ENCODE peak calls at places on chromosome 2, in nine cellular contexts. X, F, B, V, U, G, S, N and A are unnamed samples.

GRCh38 chr2:40430741-40431599 is 20.9 kb downstream of the SLC8A1 start:
- DNase-seq in X (no peak), F (no peak), B (no peak), V (no peak), U (no peak), G (no peak), S (no peak), N (no peak), A (no peak)

GRCh38 chr2:232941912-232942595 is 71.0 kb downstream of the NGEF start:
- DNase-seq in X (no peak), F (no peak), B (no peak), V (no peak), U (no peak), G (no peak), S (no peak), N (no peak), A (no peak)

GRCh38 chr2:118094503-118094902 is 6.2 kb downstream of the INSIG2 start:
- DNase-seq in X (no peak), F (no peak), B (no peak), V (no peak), U (no peak), G (no peak), S (no peak), N (no peak), A (no peak)

GRCh38 chr2:215702116-215702905 is 266.4 kb upstream of the FN1 start:
- DNase-seq in X (no peak), F (no peak), B (no peak), V (no peak), U (no peak), G (no peak), S (no peak), N (no peak), A (no peak)

GRCh38 chr2:232447638-232448472 is 8.1 kb upstream of the ALPI start:
- DNase-seq in X (peak; percentile 88), F (no peak), B (no peak), V (no peak), U (no peak), G (no peak), S (no peak), N (no peak), A (peak; percentile 12)

GRCh38 chr2:72325592-72326422 is 178.1 kb upstream of the CYP26B1 start:
- DNase-seq in X (peak; percentile 77), F (peak; percentile 33), B (no peak), V (no peak), U (peak; percentile 7), G (no peak), S (peak; percentile 7), N (no peak), A (no peak)

GRCh38 chr2:235504459-235505200 is 10.8 kb downstream of the AGAP1 start:
- DNase-seq in X (no peak), F (peak; percentile 35), B (no peak), V (no peak), U (no peak), G (no peak), S (no peak), N (no peak), A (no peak)

GRCh38 chr2:71640459-71640858 is 187.1 kb downstream of the DYSF start:
- DNase-seq in X (no peak), F (no peak), B (no peak), V (no peak), U (no peak), G (no peak), S (no peak), N (no peak), A (no peak)

GRCh38 chr2:193240752-193241151 is 1046.0 kb upstream of the TMEFF2 start:
- DNase-seq in X (no peak), F (peak; percentile 53), B (no peak), V (no peak), U (no peak), G (no peak), S (no peak), N (no peak), A (no peak)

GRCh38 chr2:191401287-191401686 is 156.1 kb downstream of the MYO1B start:
- DNase-seq in X (no peak), F (peak; percentile 75), B (no peak), V (no peak), U (no peak), G (no peak), S (no peak), N (no peak), A (no peak)

GRCh38 chr2:215797676-215798075 is 215.7 kb downstream of the MREG start:
- DNase-seq in X (no peak), F (no peak), B (no peak), V (no peak), U (no peak), G (no peak), S (no peak), N (no peak), A (no peak)

GRCh38 chr2:28681216-28681981 is 70.2 kb upstream of the PPP1CB start:
- DNase-seq in X (peak; percentile 57), F (no peak), B (no peak), V (no peak), U (no peak), G (no peak), S (peak; percentile 35), N (peak; percentile 46), A (no peak)

GRCh38 chr2:193518061-193518817 is 1323.5 kb upstream of the TMEFF2 start:
- DNase-seq in X (no peak), F (no peak), B (no peak), V (no peak), U (no peak), G (no peak), S (peak; percentile 1), N (no peak), A (no peak)

DNA sequence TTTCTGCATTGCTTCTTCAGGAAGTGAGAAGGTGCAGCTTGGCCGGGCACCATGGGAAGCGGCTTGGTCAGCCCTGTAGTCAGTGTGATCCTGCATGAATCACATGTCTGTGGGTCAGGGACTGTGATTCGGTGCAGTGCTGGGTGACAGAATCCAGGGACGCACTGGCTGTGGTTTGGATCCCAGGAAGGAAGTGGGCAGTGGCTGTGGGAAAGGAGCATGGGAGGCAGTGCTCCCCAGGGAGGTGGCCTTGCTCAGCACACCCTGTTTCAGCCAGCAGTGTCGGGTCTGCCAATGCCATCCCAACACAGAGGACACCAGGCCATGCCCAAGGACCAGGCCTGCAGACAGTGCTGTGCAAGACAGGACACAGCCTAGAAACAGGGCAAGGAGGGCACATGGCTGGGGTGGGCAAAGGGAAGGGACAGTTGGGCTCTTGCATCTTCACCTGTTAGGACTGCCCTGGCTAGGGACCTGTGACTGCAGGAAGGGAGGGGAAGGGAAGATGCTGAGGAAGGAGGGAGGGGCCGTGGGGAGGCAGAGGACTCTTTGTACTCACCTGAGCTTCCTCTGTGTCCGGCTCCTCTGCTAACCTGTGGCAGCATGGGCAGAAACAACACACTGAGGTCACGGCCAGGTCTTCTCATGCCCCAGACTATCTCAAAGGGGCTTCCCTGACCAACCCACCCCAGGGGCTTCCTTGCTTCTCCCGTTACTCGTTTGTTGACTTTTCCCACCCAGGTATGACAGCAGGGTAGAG is 37.2 kb upstream of the DNMT3A start:
- DNase-seq in X (peak; percentile 38), F (no peak), B (no peak), V (no peak), U (peak; percentile 18), G (peak; percentile 71), S (no peak), N (no peak), A (no peak)
- H3K4me1 ChIP-seq in X (peaks cover 20% of the 10 kb centered on the region), F (peaks cover 7% of the 10 kb centered on the region), B (peaks cover 7% of the 10 kb centered on the region), V (peaks cover 5% of the 10 kb centered on the region), U (peaks cover 9% of the 10 kb centered on the region), G (peaks cover 12% of the 10 kb centered on the region), S (no peaks in the 10 kb centered on the region), N (peaks cover 14% of the 10 kb centered on the region), A (peaks cover 21% of the 10 kb centered on the region)

DNA sequence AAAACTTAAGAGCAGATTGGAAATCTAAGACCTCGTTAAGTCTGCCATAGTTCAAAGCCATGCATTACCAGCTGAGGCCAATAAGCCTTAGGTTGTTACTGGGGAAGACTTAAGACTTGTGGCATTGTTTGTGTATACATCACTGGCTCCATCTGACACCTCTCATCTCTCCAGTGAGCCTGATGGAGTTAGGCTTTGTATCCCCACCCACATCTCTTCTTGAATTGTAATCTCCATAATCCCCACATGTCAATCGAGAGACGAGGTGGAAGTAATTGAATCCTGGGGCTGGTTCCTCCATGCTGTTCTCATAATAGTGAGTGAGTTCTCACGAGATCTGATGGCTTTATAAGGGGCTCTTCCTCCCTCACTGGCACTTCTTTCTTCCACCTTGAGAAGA is 404.6 kb downstream of the ARHGAP15 start:
- DNase-seq in X (no peak), F (peak; percentile 74), B (no peak), V (no peak), U (no peak), G (no peak), S (no peak), N (no peak), A (no peak)
- TF ChIP-seq CTCF in X (no peak), F (no peak), B (no peak), V (no peak), U (no peak), G (no peak), S (no peak), N (no peak), A (no peak)

GRCh38 chr2:196500686-196501431 is 138.7 kb upstream of the CCDC150 start:
- DNase-seq in X (no peak), F (no peak), B (no peak), V (no peak), U (no peak), G (no peak), S (no peak), N (no peak), A (no peak)
- H3K4me3 ChIP-seq in X (no peak overlapping the region), F (no peak overlapping the region), B (no peak overlapping the region), V (no peak overlapping the region), U (no peak overlapping the region), G (no peak overlapping the region), S (no peak overlapping the region), N (no peak overlapping the region), A (no peak overlapping the region)

GRCh38 chr2:25257931-25258771 is 83.6 kb downstream of the DNMT3A start:
- DNase-seq in X (no peak), F (peak; percentile 65), B (no peak), V (no peak), U (no peak), G (no peak), S (no peak), N (no peak), A (no peak)

GRCh38 chr2:25255745-25256485 is 85.8 kb downstream of the DNMT3A start:
- DNase-seq in X (no peak), F (no peak), B (no peak), V (no peak), U (no peak), G (no peak), S (no peak), N (no peak), A (no peak)

GRCh38 chr2:25254961-25255360 is 86.6 kb upstream of the POMC start:
- DNase-seq in X (no peak), F (no peak), B (no peak), V (no peak), U (no peak), G (no peak), S (no peak), N (no peak), A (no peak)

GRCh38 chr2:25257032-25257455 is 84.7 kb downstream of the DNMT3A start:
- DNase-seq in X (no peak), F (peak; percentile 63), B (no peak), V (no peak), U (no peak), G (no peak), S (peak; percentile 76), N (peak; percentile 62), A (no peak)

DNA sequence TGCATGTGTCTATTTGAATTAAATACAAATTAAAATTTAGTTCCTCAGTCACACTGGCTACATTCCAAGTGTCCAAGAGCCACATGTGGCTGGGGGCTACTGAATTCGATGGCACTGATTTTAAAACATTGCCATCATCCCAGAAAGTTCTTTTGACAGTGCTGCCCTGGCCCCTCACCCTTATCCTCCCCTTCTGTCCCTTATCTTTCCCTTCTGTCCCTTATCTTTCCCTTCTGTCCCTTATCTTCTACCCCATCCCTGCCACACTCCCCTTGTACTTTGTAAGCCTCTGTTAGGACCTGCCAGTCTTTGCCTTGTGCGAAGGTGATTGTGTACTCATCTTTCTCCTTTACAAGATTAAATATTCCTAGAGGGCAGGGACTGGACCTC is 85.2 kb downstream of the DNMT3A start:
- DNase-seq in X (no peak), F (no peak), B (no peak), V (no peak), U (no peak), G (no peak), S (no peak), N (no peak), A (no peak)
- H3K4me1 ChIP-seq in X (peaks cover 21% of the 10 kb centered on the region), F (peaks cover 52% of the 10 kb centered on the region), B (peaks cover 31% of the 10 kb centered on the region), V (peaks cover 2% of the 10 kb centered on the region), U (peaks cover 11% of the 10 kb centered on the region), G (peaks cover under 1% of the 10 kb centered on the region), S (peaks cover 3% of the 10 kb centered on the region), N (peaks cover 28% of the 10 kb centered on the region), A (peaks cover 33% of the 10 kb centered on the region)